ENCODE peak calls at places on chromosomes 3 and 15, in four cellular contexts. J, N, G and P are unnamed samples. For H3K4me1, H3K9me3 and H3K36me3, the result is how much of the 10 kb centered on the place peaks cover.

GRCh38 chr15:80977627-80978036 is 12.0 kb downstream of the MESD start:
- DNase-seq in J (peak), N (peak), G (peak), P (peak)

GRCh38 chr3:64011685-64012084 is 11.6 kb downstream of the PSMD6 start:
- DNase-seq in J (peak), N (no peak), G (no peak), P (no peak)

GRCh38 chr3:125123906-125124305 is 68.1 kb upstream of the HEG1 start:
- DNase-seq in J (no peak), N (no peak), G (no peak), P (no peak)

GRCh38 chr15:60477991-60478632 is 830 bp downstream of the ICE2 start:
- DNase-seq in J (no peak), N (peak), G (no peak), P (peak)

GRCh38 chr3:129827765-129828164 is 65.7 kb downstream of the TMCC1 start:
- DNase-seq in J (peak), N (no peak), G (no peak), P (peak)

GRCh38 chr3:157174265-157174615 is 14.3 kb upstream of the CCNL1 start:
- DNase-seq in J (peak), N (peak), G (no peak), P (no peak)

GRCh38 chr15:71526061-71526460 is 284.3 kb upstream of the NR2E3 start:
- DNase-seq in J (peak), N (peak), G (no peak), P (no peak)

GRCh38 chr3:194265996-194266657 is 85.0 kb downstream of the CPN2 start:
- DNase-seq in J (no peak), N (no peak), G (no peak), P (no peak)

GRCh38 chr3:42144209-42144608 is 53.1 kb downstream of the TRAK1 start:
- DNase-seq in J (no peak), N (no peak), G (no peak), P (no peak)

GRCh38 chr15:27017168-27017809 is 46.3 kb downstream of the GABRG3 start:
- DNase-seq in J (peak), N (peak), G (no peak), P (peak)

GRCh38 chr3:100561459-100562158 is 47.8 kb upstream of the ADGRG7 start:
- DNase-seq in J (no peak), N (peak), G (no peak), P (no peak)

GRCh38 chr15:22237891-22238275 is 157.6 kb downstream of the OR4M2 start:
- DNase-seq in J (no peak), N (no peak), G (no peak), P (no peak)

GRCh38 chr15:22891426-22892210 is 53.2 kb downstream of the NIPA2 start:
- DNase-seq in J (no peak), N (no peak), G (no peak), P (no peak)

GRCh38 chr15:85312925-85313324 is 67.5 kb upstream of the AKAP13 start:
- DNase-seq in J (no peak), N (no peak), G (no peak), P (no peak)

DNA sequence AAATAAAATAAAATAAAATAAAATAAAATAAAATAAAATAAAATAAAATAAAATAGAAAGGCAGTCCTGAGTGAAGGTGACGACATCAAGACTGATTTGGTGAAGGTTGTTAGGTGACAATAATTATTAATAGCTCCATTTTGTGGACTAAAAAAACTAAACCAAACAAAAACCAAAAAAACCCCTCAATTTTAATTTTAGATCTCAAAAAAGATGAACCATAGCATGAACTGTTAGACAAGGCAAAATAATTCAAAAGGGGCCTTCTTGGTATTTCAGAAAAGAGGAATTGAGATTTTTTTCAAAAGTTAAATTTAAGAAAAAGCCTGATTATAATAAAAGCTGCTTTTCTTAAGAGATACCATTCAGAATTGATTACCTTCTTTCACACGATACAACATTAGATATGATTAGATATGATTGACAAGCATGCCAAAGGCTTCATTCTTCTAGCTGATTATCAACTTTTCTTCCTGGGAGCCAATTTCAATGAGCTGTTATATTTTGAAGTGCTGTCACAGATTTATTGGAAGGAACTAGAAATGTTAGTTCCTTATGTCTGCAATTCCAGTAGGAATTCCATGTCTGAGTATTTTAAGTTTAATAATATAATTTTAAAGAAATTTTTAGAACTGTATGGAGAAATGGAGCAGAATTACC is 244.7 kb downstream of the MBNL1 start:
- DNase-seq in J (no peak), N (no peak), G (no peak), P (no peak)
- H3K4me1 ChIP-seq in J (under half), N (under half), G (under half), P (under half)

DNA sequence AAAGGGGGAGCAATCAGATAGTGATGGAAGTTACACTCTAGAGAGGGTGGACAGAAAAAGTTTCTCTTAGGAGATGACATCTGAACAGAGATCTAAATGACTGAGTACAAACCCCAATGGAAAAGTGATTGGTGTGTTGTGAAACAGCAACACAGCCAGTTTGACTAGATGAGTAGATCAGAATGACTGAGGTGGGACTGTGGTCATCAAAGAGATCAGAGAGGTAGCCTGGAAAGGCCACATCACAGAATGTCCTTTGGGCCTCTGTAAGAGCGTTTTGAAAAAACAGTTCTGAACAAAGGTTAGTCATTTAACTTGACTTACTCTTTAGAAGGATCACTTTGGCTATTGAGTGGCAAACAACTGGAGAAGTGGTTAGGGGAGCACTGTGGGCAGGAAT is 10.6 kb downstream of the LRRC58 start:
- DNase-seq in J (no peak), N (no peak), G (no peak), P (no peak)
- H3K9me3 ChIP-seq in J (under half), N (under half), G (under half), P (under half)

GRCh38 chr15:65460948-65461347 is 38.2 kb upstream of the IGDCC4 start:
- DNase-seq in J (no peak), N (no peak), G (no peak), P (no peak)
- H3K36me3 ChIP-seq in J (under half), N (under half), G (under half), P (half or more)

DNA sequence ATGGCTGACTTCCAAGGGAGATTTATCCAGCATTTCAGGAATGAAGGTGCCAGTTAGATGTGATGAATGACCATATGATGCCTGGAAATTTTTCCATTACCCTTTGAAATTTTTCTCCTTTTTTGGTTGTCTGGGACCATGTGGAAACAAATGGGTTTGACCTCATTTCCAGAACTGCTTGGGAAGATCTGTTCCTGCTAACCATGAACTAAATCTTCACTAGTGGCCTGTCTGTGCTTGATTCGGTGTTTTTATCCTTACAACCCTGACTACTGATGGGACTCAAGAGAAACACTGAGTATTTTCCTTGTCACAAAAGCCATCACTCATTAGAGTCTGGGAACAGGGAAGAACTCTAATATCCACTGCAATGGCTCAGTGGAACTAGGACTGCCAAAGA is 409.4 kb downstream of the PDCD6IP start:
- DNase-seq in J (no peak), N (no peak), G (no peak), P (no peak)
- H3K4me1 ChIP-seq in J (under half), N (under half), G (under half), P (under half)

GRCh38 chr15:99493461-99493860 is 72.3 kb upstream of the MEF2A start:
- DNase-seq in J (no peak), N (no peak), G (no peak), P (no peak)

GRCh38 chr15:99492275-99492674 is 73.5 kb upstream of the MEF2A start:
- DNase-seq in J (no peak), N (no peak), G (no peak), P (no peak)

GRCh38 chr15:99492716-99493115 is 73.1 kb upstream of the MEF2A start:
- DNase-seq in J (no peak), N (no peak), G (no peak), P (no peak)

GRCh38 chr15:99495430-99496301 is 70.1 kb upstream of the MEF2A start:
- DNase-seq in J (no peak), N (no peak), G (no peak), P (no peak)

DNA sequence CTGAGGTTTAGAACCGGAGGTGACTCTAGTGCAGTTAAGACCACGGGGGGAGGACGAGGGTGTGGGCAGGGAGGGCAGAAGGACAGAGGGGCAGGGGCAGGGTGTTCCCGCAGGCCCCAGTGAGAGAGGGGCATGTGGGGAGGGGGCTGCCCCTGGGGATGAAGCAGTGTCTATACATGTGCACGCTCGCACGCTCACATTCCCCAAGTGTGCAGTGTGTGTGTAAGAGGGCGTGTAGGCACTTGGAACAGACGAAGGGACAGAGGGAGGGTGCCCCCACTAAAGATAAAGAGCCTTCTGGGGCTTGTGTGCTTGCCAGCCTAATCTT is 69.5 kb upstream of the MEF2A start:
- DNase-seq in J (no peak), N (no peak), G (no peak), P (no peak)
- H3K9me3 ChIP-seq in J (under half), N (under half), G (under half), P (under half)

GRCh38 chr15:50577492-50577891 is 31.0 kb upstream of the USP50 start:
- DNase-seq in J (no peak), N (no peak), G (no peak), P (no peak)
- H3K36me3 ChIP-seq in J (under half), N (under half), G (under half), P (under half)

DNA sequence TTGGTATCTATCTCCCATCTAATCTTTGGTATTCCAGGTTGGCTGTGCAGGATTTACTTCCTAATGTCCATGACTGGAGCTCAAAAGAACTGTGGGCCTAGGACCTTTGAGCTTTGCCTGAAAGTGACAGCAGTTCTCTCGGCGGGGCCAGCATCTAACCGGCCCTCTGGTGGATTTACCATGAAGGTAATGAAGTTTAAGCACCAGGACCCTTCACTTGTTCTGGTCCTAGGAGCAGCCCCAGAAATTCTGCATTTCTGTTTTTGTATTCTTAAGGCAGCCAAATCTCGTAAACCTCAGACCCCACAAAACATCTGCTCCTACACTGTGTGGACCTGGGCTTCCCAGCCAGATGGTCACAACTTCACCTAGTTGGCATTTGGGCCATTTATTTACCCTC is 13.0 kb downstream of the CALML4 start:
- DNase-seq in J (no peak), N (no peak), G (no peak), P (no peak)
- H3K4me1 ChIP-seq in J (under half), N (under half), G (under half), P (under half)

GRCh38 chr3:175737646-175738572 is 878.8 kb downstream of the NAALADL2 start:
- DNase-seq in J (no peak), N (no peak), G (no peak), P (no peak)

GRCh38 chr3:175746308-175746707 is 887.2 kb downstream of the NAALADL2 start:
- DNase-seq in J (no peak), N (no peak), G (no peak), P (no peak)

GRCh38 chr3:175743733-175744400 is 884.7 kb downstream of the NAALADL2 start:
- DNase-seq in J (no peak), N (no peak), G (no peak), P (no peak)

GRCh38 chr3:175741951-175742350 is 882.8 kb downstream of the NAALADL2 start:
- DNase-seq in J (no peak), N (no peak), G (no peak), P (no peak)
- H3K9me3 ChIP-seq in J (under half), N (under half), G (under half), P (under half)

GRCh38 chr15:66323312-66323928 is 30.1 kb downstream of the DIS3L start:
- DNase-seq in J (no peak), N (peak), G (no peak), P (no peak)
- H3K36me3 ChIP-seq in J (under half), N (under half), G (under half), P (half or more)

GRCh38 chr3:46934067-46934466 is 42.5 kb downstream of the CCDC12 start:
- DNase-seq in J (no peak), N (no peak), G (no peak), P (no peak)

GRCh38 chr3:46931631-46932441 is 44.7 kb downstream of the CCDC12 start:
- DNase-seq in J (peak), N (no peak), G (peak), P (peak)

GRCh38 chr3:46933261-46933660 is 43.3 kb downstream of the CCDC12 start:
- DNase-seq in J (no peak), N (no peak), G (no peak), P (no peak)

GRCh38 chr3:46930945-46931403 is 45.6 kb downstream of the CCDC12 start:
- DNase-seq in J (peak), N (no peak), G (no peak), P (no peak)

DNA sequence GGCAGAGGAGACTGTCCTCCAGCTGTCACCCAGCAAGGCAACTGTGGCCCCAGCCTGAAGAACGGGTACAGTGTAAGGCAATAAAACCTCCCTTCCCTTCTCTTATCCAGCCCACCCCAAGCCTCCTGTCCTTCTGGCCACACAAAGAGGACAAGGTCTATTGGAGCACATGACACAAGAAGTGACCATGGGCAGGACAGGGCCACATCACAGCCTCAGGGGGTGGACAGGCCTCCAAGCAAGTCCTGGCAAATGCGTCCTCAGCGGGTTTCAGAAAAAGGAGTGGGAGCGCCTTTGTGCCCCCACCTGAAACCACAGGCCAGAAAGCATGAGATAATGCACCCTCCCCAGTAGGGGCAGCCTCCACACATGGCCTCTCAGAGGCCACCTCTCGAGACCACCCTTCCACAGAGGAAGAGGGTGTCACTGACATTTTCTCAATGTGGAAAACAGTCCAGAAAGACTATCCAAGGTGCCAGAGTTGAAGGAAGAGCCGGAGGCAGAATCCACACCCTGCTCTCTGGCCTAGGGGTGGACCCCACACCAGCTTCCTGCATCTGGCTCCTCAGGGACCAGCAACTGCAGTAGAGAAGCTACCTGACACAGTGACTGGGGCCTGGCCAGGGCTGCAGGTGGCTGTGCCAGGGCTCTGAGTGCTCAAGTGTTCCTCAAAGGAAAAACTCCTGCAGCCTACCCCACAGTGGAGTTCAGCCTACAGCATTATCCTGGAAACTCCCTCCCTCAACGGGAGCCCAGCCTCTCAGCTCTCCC is 43.9 kb downstream of the CCDC12 start:
- DNase-seq in J (no peak), N (no peak), G (no peak), P (no peak)
- H3K4me1 ChIP-seq in J (half or more), N (under half), G (half or more), P (under half)